ENCODE peak calls at places on chromosomes 6 and 20, in seven cellular contexts. G is brain microvascular endothelial cell, V is A549, N is NCI-H1436, C is H7, P is HS-5, E is aorta. S is an unnamed sample.

GRCh38 chr20:13342469-13343242 is 121.6 kb downstream of the ISM1 start:
- DNase-seq in V (no peak), P (no peak), E (no peak), G (no peak), N (no peak), C (no peak), S (no peak)

GRCh38 chr20:45341939-45342862 is 6.0 kb downstream of the SDC4 start:
- DNase-seq in V (no peak), P (no peak), C (peak; percentile 91), G (no peak), N (no peak), E (peak; percentile 78), S (peak; percentile 75)

GRCh38 chr6:157761331-157761921 is 61.6 kb upstream of the SNX9 start:
- DNase-seq in N (no peak), P (no peak), G (peak; percentile 68), C (no peak), E (no peak), V (no peak), S (no peak)

GRCh38 chr20:38222231-38222922 is 38.2 kb downstream of the KIAA1755 start:
- DNase-seq in P (no peak), V (peak; percentile 84), E (peak; percentile 73), G (peak; percentile 69), N (peak; percentile 18), C (peak; percentile 90), S (peak; percentile 85)

GRCh38 chr20:11926599-11926998 is 8.9 kb downstream of the BTBD3 start:
- DNase-seq in C (no peak), P (no peak), N (no peak), V (no peak), E (no peak), G (no peak), S (no peak)

GRCh38 chr6:36757206-36757605 is 59.6 kb downstream of the RAB44 start:
- DNase-seq in P (no peak), C (no peak), E (no peak), V (no peak), G (no peak), N (no peak), S (no peak)

GRCh38 chr20:64260239-64260638 is 4.7 kb downstream of the PCMTD2 start:
- DNase-seq in V (no peak), N (no peak), G (no peak), P (no peak), E (no peak), C (no peak), S (no peak)

GRCh38 chr20:25984933-25985332 is 288.3 kb upstream of the ZNF337 start:
- DNase-seq in V (no peak), E (peak; percentile 80), P (no peak), G (no peak), C (no peak), N (peak; percentile 58), S (no peak)

S was measured in NCI-H82.